ENCODE peak calls at places on chromosome 19, in five cellular contexts. D is EH, R is GM23248, C is left cardiac atrium, G is AG04450. L is an unnamed sample.

GRCh38 chr19:34996978-34997640 is 3.0 kb upstream of the GRAMD1A start:
- DNase-seq in R (no peak), D (no peak), G (no peak), C (no peak), L (peak; percentile 79)

GRCh38 chr19:1366899-1367870 is 16.5 kb upstream of the NDUFS7 start:
- DNase-seq in C (no peak), R (no peak), G (no peak), D (no peak), L (no peak)

GRCh38 chr19:49677901-49678674 is 1.0 kb downstream of the PRMT1 start:
- DNase-seq in D (peak; percentile 67), R (peak; percentile 74), C (peak; percentile 73), G (no peak), L (peak; percentile 74)

GRCh38 chr19:28444371-28444770 is 768.6 kb downstream of the UQCRFS1 start:
- DNase-seq in C (no peak), G (no peak), D (no peak), R (no peak), L (no peak)

GRCh38 chr19:5046339-5047039 is 77.6 kb downstream of the KDM4B start:
- DNase-seq in G (no peak), R (peak; percentile 88), D (peak; percentile 88), C (no peak), L (peak; percentile 87)

GRCh38 chr19:3336680-3337523 is 29.5 kb upstream of the NFIC start:
- DNase-seq in D (peak; percentile 73), C (peak; percentile 92), R (peak; percentile 74), G (peak; percentile 18), L (peak; percentile 24)

GRCh38 chr19:709196-709964 is 645 bp downstream of the PALM start:
- DNase-seq in D (no peak), R (no peak), C (peak; percentile 39), G (no peak), L (no peak)

GRCh38 chr19:1455002-1455335 is 5.0 kb downstream of the APC2 start:
- DNase-seq in C (no peak), R (no peak), D (no peak), G (no peak), L (no peak)

GRCh38 chr19:10292206-10292788 is 2.5 kb downstream of the ICAM5 start:
- DNase-seq in R (peak; percentile 91), D (peak; percentile 87), C (peak; percentile 87), G (no peak), L (peak; percentile 27)

GRCh38 chr19:17687857-17688784 is at the start of gene UNC13A:
- DNase-seq in G (no peak), R (peak; percentile 58), C (peak; percentile 50), D (peak; percentile 56), L (no peak)

GRCh38 chr19:2291185-2291751 is 9.3 kb upstream of the PEAK3 start:
- DNase-seq in R (peak; percentile 32), D (no peak), C (no peak), G (no peak), L (no peak)

GRCh38 chr19:35155441-35155840 is 906 bp downstream of the FXYD5 start:
- DNase-seq in R (no peak), G (no peak), C (no peak), D (no peak), L (no peak)

GRCh38 chr19:7831452-7831851 is 1.4 kb downstream of the EVI5L start:
- DNase-seq in R (peak; percentile 69), G (no peak), D (peak; percentile 44), C (no peak), L (peak; percentile 70)

GRCh38 chr19:55549500-55550320 is 4.4 kb upstream of the SBK3 start:
- DNase-seq in G (peak; percentile 62), D (peak; percentile 96), R (peak; percentile 91), C (no peak), L (peak; percentile 64)

GRCh38 chr19:41111296-41111695 is 2.9 kb upstream of the CYP2F1 start:
- DNase-seq in R (no peak), D (no peak), C (no peak), G (no peak), L (no peak)

GRCh38 chr19:42555317-42555716 is 27.0 kb upstream of the CEACAM1 start:
- DNase-seq in D (no peak), R (no peak), G (no peak), C (no peak), L (no peak)

GRCh38 chr19:34504273-34504808 is 22.8 kb downstream of the WTIP start:
- DNase-seq in D (no peak), G (no peak), C (no peak), R (no peak), L (no peak)

GRCh38 chr19:7400815-7401214 is 52.1 kb downstream of the ARHGEF18 start:
- DNase-seq in G (no peak), R (no peak), D (no peak), C (no peak), L (no peak)

GRCh38 chr19:38028913-38029565 is 122.0 kb downstream of the SIPA1L3 start:
- DNase-seq in R (no peak), D (no peak), G (no peak), C (no peak), L (no peak)

GRCh38 chr19:4581381-4582111 is 22.1 kb upstream of the SEMA6B start:
- DNase-seq in G (no peak), R (no peak), C (no peak), D (peak; percentile 41), L (no peak)

GRCh38 chr19:12796146-12797071 is 5.1 kb downstream of the JUNB start:
- DNase-seq in R (peak; percentile 85), G (no peak), C (peak; percentile 83), D (peak; percentile 80), L (peak; percentile 68)

L was measured in HepG2.